ENCODE peak calls at places on chromosomes 2 and 18, in seven cellular contexts. Y is NCI-H1092; L is activated CD4-positive, alpha-beta T cell treated with anti-CD3 and anti-CD28 coated beads, Interleukin-2, amount 50 U/mL, for 48 hours; U is activated T-cell treated with anti-CD3 and anti-CD28 coated beads, Interleukin-2, amount 50 U/mL, for 72 hours; H is BJ; Q is heart right ventricle; V is retina. P is an unnamed sample.

GRCh38 chr2:218311543-218311884 is 19.2 kb upstream of the TMBIM1 start:
- DNase-seq in H (no peak), V (no peak), L (no peak), Y (no peak), U (no peak), Q (no peak), P (no peak)

GRCh38 chr2:46801731-46802664 is 113.6 kb downstream of the MCFD2 start:
- DNase-seq in H (no peak), L (no peak), Q (no peak), Y (no peak), U (no peak), V (no peak), P (no peak)

GRCh38 chr2:193566276-193566675 is 1371.5 kb upstream of the TMEFF2 start:
- DNase-seq in L (no peak), H (no peak), U (no peak), Q (no peak), Y (no peak), V (no peak), P (no peak)

GRCh38 chr2:70503896-70504295 is 49.7 kb downstream of the TGFA start:
- DNase-seq in V (no peak), H (no peak), U (no peak), Y (no peak), L (no peak), Q (no peak), P (no peak)

GRCh38 chr18:77095356-77096030 is 37.1 kb downstream of the MBP start:
- DNase-seq in H (no peak), Q (no peak), U (no peak), Y (no peak), V (no peak), L (no peak), P (peak)

GRCh38 chr18:58723810-58724602 is 52.7 kb downstream of the MALT1 start:
- DNase-seq in V (no peak), L (no peak), Y (no peak), Q (no peak), U (no peak), H (no peak), P (no peak)

GRCh38 chr2:1459727-1460126 is 46.5 kb downstream of the TPO start:
- DNase-seq in V (no peak), L (no peak), U (no peak), Y (no peak), Q (no peak), H (no peak), P (no peak)

GRCh38 chr2:46153996-46154753 is 143.0 kb upstream of the EPAS1 start:
- DNase-seq in Y (no peak), H (no peak), U (no peak), V (no peak), Q (no peak), L (no peak), P (no peak)

GRCh38 chr2:3600256-3600855 is 5.4 kb downstream of the COLEC11 start:
- DNase-seq in Q (no peak), U (no peak), H (no peak), V (no peak), L (no peak), Y (no peak), P (no peak)

GRCh38 chr2:218219934-218220333 is 2.9 kb downstream of the ARPC2 start:
- DNase-seq in L (no peak), Q (no peak), V (no peak), H (no peak), Y (no peak), U (no peak), P (no peak)

P was measured in coronary artery.